ENCODE peak calls at places on chromosomes 2 and 18, in four cellular contexts. One of them, this sample, is unnamed.

GRCh38 chr2:230552181-230552580 is 136.2 kb downstream of the SP100 start:
- DNase-seq in activated effector memory CD4-positive, alpha-beta T cell treated with anti-CD3 and anti-CD28 coated beads, Interleukin-2, amount 50 U/mL, for 16 hours: no peak
- DNase-seq in dorsolateral prefrontal cortex: no peak
- DNase-seq in effector CD4-positive, alpha-beta T cell: no peak
- DNase-seq in this sample: no peak

GRCh38 chr2:160379399-160379798 is 114.2 kb downstream of the RBMS1 start:
- DNase-seq in effector CD4-positive, alpha-beta T cell: no peak
- DNase-seq in dorsolateral prefrontal cortex: no peak
- DNase-seq in activated effector memory CD4-positive, alpha-beta T cell treated with anti-CD3 and anti-CD28 coated beads, Interleukin-2, amount 50 U/mL, for 16 hours: no peak
- DNase-seq in this sample: no peak

GRCh38 chr2:138421971-138422335 is 79.6 kb upstream of the SPOPL start:
- DNase-seq in effector CD4-positive, alpha-beta T cell: no peak
- DNase-seq in activated effector memory CD4-positive, alpha-beta T cell treated with anti-CD3 and anti-CD28 coated beads, Interleukin-2, amount 50 U/mL, for 16 hours: no peak
- DNase-seq in dorsolateral prefrontal cortex: no peak
- DNase-seq in this sample: no peak

GRCh38 chr2:43636616-43637015 is 444 bp upstream of the PLEKHH2 start:
- DNase-seq in activated effector memory CD4-positive, alpha-beta T cell treated with anti-CD3 and anti-CD28 coated beads, Interleukin-2, amount 50 U/mL, for 16 hours: no peak
- DNase-seq in dorsolateral prefrontal cortex: no peak
- DNase-seq in effector CD4-positive, alpha-beta T cell: peak; percentile 9
- DNase-seq in this sample: no peak

GRCh38 chr2:860259-860855 is 90.3 kb upstream of the SNTG2 start:
- DNase-seq in effector CD4-positive, alpha-beta T cell: no peak
- DNase-seq in activated effector memory CD4-positive, alpha-beta T cell treated with anti-CD3 and anti-CD28 coated beads, Interleukin-2, amount 50 U/mL, for 16 hours: no peak
- DNase-seq in dorsolateral prefrontal cortex: no peak
- DNase-seq in this sample: no peak

GRCh38 chr2:213476641-213477040 is 192.4 kb downstream of the SPAG16 start:
- DNase-seq in activated effector memory CD4-positive, alpha-beta T cell treated with anti-CD3 and anti-CD28 coated beads, Interleukin-2, amount 50 U/mL, for 16 hours: no peak
- DNase-seq in effector CD4-positive, alpha-beta T cell: no peak
- DNase-seq in dorsolateral prefrontal cortex: no peak
- DNase-seq in this sample: no peak

GRCh38 chr18:48085781-48086487 is 155.5 kb upstream of the SMAD2 start:
- DNase-seq in dorsolateral prefrontal cortex: no peak
- DNase-seq in activated effector memory CD4-positive, alpha-beta T cell treated with anti-CD3 and anti-CD28 coated beads, Interleukin-2, amount 50 U/mL, for 16 hours: no peak
- DNase-seq in effector CD4-positive, alpha-beta T cell: no peak
- DNase-seq in this sample: no peak

GRCh38 chr18:45845410-45845809 is 19.9 kb downstream of the SIGLEC15 start:
- DNase-seq in activated effector memory CD4-positive, alpha-beta T cell treated with anti-CD3 and anti-CD28 coated beads, Interleukin-2, amount 50 U/mL, for 16 hours: no peak
- DNase-seq in effector CD4-positive, alpha-beta T cell: no peak
- DNase-seq in dorsolateral prefrontal cortex: no peak
- DNase-seq in this sample: no peak

GRCh38 chr2:230903251-230904150 is 21.5 kb downstream of the GPR55 start:
- DNase-seq in dorsolateral prefrontal cortex: peak; percentile 12
- DNase-seq in effector CD4-positive, alpha-beta T cell: no peak
- DNase-seq in activated effector memory CD4-positive, alpha-beta T cell treated with anti-CD3 and anti-CD28 coated beads, Interleukin-2, amount 50 U/mL, for 16 hours: peak; percentile 50
- DNase-seq in this sample: no peak

GRCh38 chr2:189798312-189799029 is 14.2 kb downstream of the PMS1 start:
- DNase-seq in activated effector memory CD4-positive, alpha-beta T cell treated with anti-CD3 and anti-CD28 coated beads, Interleukin-2, amount 50 U/mL, for 16 hours: no peak
- DNase-seq in dorsolateral prefrontal cortex: no peak
- DNase-seq in effector CD4-positive, alpha-beta T cell: no peak
- DNase-seq in this sample: peak; percentile 34

GRCh38 chr2:11343626-11344341 is 652 bp downstream of the ROCK2 start:
- DNase-seq in activated effector memory CD4-positive, alpha-beta T cell treated with anti-CD3 and anti-CD28 coated beads, Interleukin-2, amount 50 U/mL, for 16 hours: peak; percentile 74
- DNase-seq in effector CD4-positive, alpha-beta T cell: no peak
- DNase-seq in dorsolateral prefrontal cortex: no peak
- DNase-seq in this sample: peak; percentile 38

GRCh38 chr2:40479995-40480525 is 28.2 kb upstream of the SLC8A1 start:
- DNase-seq in activated effector memory CD4-positive, alpha-beta T cell treated with anti-CD3 and anti-CD28 coated beads, Interleukin-2, amount 50 U/mL, for 16 hours: no peak
- DNase-seq in effector CD4-positive, alpha-beta T cell: no peak
- DNase-seq in dorsolateral prefrontal cortex: no peak
- DNase-seq in this sample: no peak

GRCh38 chr2:98632351-98632750 is 24.0 kb downstream of the UNC50 start:
- DNase-seq in activated effector memory CD4-positive, alpha-beta T cell treated with anti-CD3 and anti-CD28 coated beads, Interleukin-2, amount 50 U/mL, for 16 hours: no peak
- DNase-seq in effector CD4-positive, alpha-beta T cell: no peak
- DNase-seq in dorsolateral prefrontal cortex: no peak
- DNase-seq in this sample: no peak